ENCODE peak calls at places on chromosomes 16 and 17, in six cellular contexts. Z, F, X, M, C and H are unnamed samples.

GRCh38 chr17:78834571-78834970 is 6.0 kb downstream of the USP36 start:
- DNase-seq in X (no peak), Z (no peak), M (no peak), C (no peak), F (no peak), H (no peak)

GRCh38 chr17:74452841-74453661 is 13.4 kb upstream of the CD300A start:
- DNase-seq in M (peak), Z (no peak), C (peak), F (no peak), X (no peak), H (peak)

GRCh38 chr17:51078009-51078592 is 42.6 kb downstream of the SPAG9 start:
- DNase-seq in Z (no peak), F (no peak), M (no peak), X (no peak), C (no peak), H (no peak)

GRCh38 chr16:87570938-87571867 is 31.1 kb upstream of the JPH3 start:
- DNase-seq in M (peak), F (no peak), X (peak), Z (peak), C (peak), H (no peak)

GRCh38 chr16:80667925-80668324 is 127.1 kb downstream of the DYNLRB2 start:
- DNase-seq in F (no peak), C (no peak), M (no peak), Z (no peak), X (no peak), H (no peak)

GRCh38 chr17:4936436-4936835 is 3.4 kb downstream of the SLC25A11 start:
- DNase-seq in X (no peak), Z (no peak), M (no peak), F (no peak), C (no peak), H (no peak)

GRCh38 chr17:15892679-15893332 is 52.1 kb upstream of the ADORA2B start:
- DNase-seq in X (no peak), Z (no peak), F (no peak), M (no peak), C (no peak), H (no peak)

GRCh38 chr16:9002042-9002441 is 38.3 kb upstream of the USP7 start:
- DNase-seq in C (no peak), Z (no peak), F (no peak), X (no peak), M (no peak), H (no peak)

GRCh38 chr16:68564367-68564985 is 25.4 kb downstream of the ZFP90 start:
- DNase-seq in F (peak), C (no peak), Z (no peak), M (no peak), X (no peak), H (peak)

GRCh38 chr17:44223574-44224046 is 4.1 kb upstream of the UBTF start:
- DNase-seq in F (peak), Z (no peak), M (no peak), C (no peak), X (no peak), H (no peak)